ENCODE peak calls at places on chromosomes 12 and 14, in six cellular contexts. Q is ureter; F is cardiac muscle cell; H is stimulated activated CD4-positive, alpha-beta T cell treated with anti-CD3 and anti-CD28 coated beads, Interleukin-1b, Interleukin-23, amount 100 ng/mL, for 1 hour; L is GM23248; E is HT1080. R is an unnamed sample.

GRCh38 chr12:42332301-42332894 is 6.4 kb downstream of the PPHLN1 start:
- DNase-seq in E (peak), F (peak), Q (no peak), L (peak), H (no peak), R (peak)

GRCh38 chr14:61234215-61234916 is 46.8 kb downstream of the TMEM30B start:
- DNase-seq in E (peak), F (no peak), H (no peak), L (no peak), Q (no peak), R (no peak)

GRCh38 chr14:91858536-91859275 is 8.6 kb downstream of the TC2N start:
- DNase-seq in E (peak), F (peak), L (peak), H (no peak), Q (peak), R (peak)

GRCh38 chr14:74955229-74955999 is at the start of gene PGF:
- DNase-seq in F (peak), L (peak), H (no peak), E (peak), Q (no peak), R (peak)

GRCh38 chr14:55271572-55272414 is 572 bp downstream of the FBXO34 start:
- DNase-seq in F (peak), Q (peak), H (no peak), E (peak), L (peak), R (peak)

GRCh38 chr12:115983226-115983798 is 294.2 kb downstream of the MED13L start:
- DNase-seq in Q (no peak), L (peak), E (no peak), F (no peak), H (no peak), R (no peak)

GRCh38 chr14:96038920-96039632 is at the start of gene C14orf132:
- DNase-seq in H (peak), E (peak), L (peak), F (peak), Q (peak), R (peak)

GRCh38 chr12:23949212-23950010 is at the start of gene SOX5:
- DNase-seq in L (peak), H (no peak), E (peak), Q (no peak), F (peak), R (peak)

GRCh38 chr12:52081263-52081733 is 1.8 kb downstream of the SMIM41 start:
- DNase-seq in Q (no peak), L (no peak), H (no peak), F (no peak), E (no peak), R (no peak)

GRCh38 chr12:94384030-94384429 is 75.6 kb downstream of the CEP83 start:
- DNase-seq in F (no peak), E (no peak), L (no peak), H (no peak), Q (no peak), R (no peak)

GRCh38 chr14:28630100-28630499 is 136.5 kb upstream of the FOXG1 start:
- DNase-seq in Q (no peak), L (no peak), E (no peak), F (no peak), H (no peak), R (no peak)

GRCh38 chr12:92528586-92528985 is 174.2 kb upstream of the PLEKHG7 start:
- DNase-seq in E (no peak), H (no peak), L (no peak), F (no peak), Q (no peak), R (no peak)

GRCh38 chr12:47808574-47809380 is 10.9 kb downstream of the HDAC7 start:
- DNase-seq in H (no peak), Q (no peak), L (peak), E (peak), F (no peak), R (peak)

GRCh38 chr12:108939594-108939993 is 59.7 kb downstream of the DAO start:
- DNase-seq in L (peak), F (peak), H (no peak), E (no peak), Q (no peak), R (peak)

GRCh38 chr12:130501821-130502220 is 164.1 kb downstream of the PIWIL1 start:
- DNase-seq in L (no peak), H (no peak), F (no peak), Q (no peak), E (no peak), R (no peak)

GRCh38 chr12:97323154-97323553 is 139.4 kb upstream of the RMST start:
- DNase-seq in H (no peak), L (no peak), Q (no peak), E (no peak), F (no peak), R (no peak)

GRCh38 chr12:120687570-120688289 is 781 bp downstream of the MLEC start:
- DNase-seq in H (no peak), L (peak), Q (no peak), E (no peak), F (peak), R (no peak)

GRCh38 chr12:116454950-116455447 is 104.2 kb upstream of the MAP1LC3B2 start:
- DNase-seq in F (peak), E (peak), Q (no peak), H (no peak), L (peak), R (peak)

R was measured in RPMI7951.